ENCODE peak calls at places on chromosomes 12 and 14, in ten cellular contexts. M is transverse colon, V is bronchial epithelial cell, K is fibroblast of lung, I is left ventricle myocardium inferior, G is neural progenitor cell, R is psoas muscle, H is BJ, F is upper lobe of left lung, N is astrocyte. B is an unnamed sample.

GRCh38 chr12:14678547-14678946 is 17.9 kb downstream of the GUCY2C start:
- DNase-seq in G (no peak), H (no peak), N (no peak), M (no peak), V (no peak), I (no peak), F (no peak), K (no peak), R (no peak), B (no peak)

GRCh38 chr12:54958048-54958658 is 26.4 kb downstream of the TESPA1 start:
- DNase-seq in F (no peak), M (peak; percentile 29), H (peak; percentile 9), G (peak; percentile 74), V (peak; percentile 75), I (no peak), K (peak; percentile 49), R (no peak), N (peak; percentile 38), B (no peak)

GRCh38 chr12:104168596-104168995 is 30.6 kb upstream of the NFYB start:
- DNase-seq in R (no peak), V (no peak), I (no peak), N (no peak), H (no peak), G (no peak), M (no peak), F (no peak), K (no peak), B (no peak)

GRCh38 chr12:24741216-24741615 is 207.7 kb downstream of the BCAT1 start:
- DNase-seq in H (no peak), G (no peak), M (no peak), V (no peak), K (no peak), R (no peak), I (no peak), F (no peak), N (no peak), B (no peak)

GRCh38 chr12:86551146-86551571 is 295.0 kb upstream of the MGAT4C start:
- DNase-seq in R (peak; percentile 31), K (no peak), G (no peak), V (no peak), I (peak; percentile 32), H (no peak), M (no peak), F (no peak), N (no peak), B (no peak)

GRCh38 chr14:61174395-61175386 is 106.4 kb downstream of the TMEM30B start:
- DNase-seq in M (no peak), H (no peak), K (peak; percentile 80), V (peak; percentile 67), I (no peak), N (peak; percentile 75), R (no peak), F (no peak), G (no peak), B (no peak)

GRCh38 chr12:111424793-111425251 is 19.1 kb downstream of the SH2B3 start:
- DNase-seq in F (no peak), M (no peak), H (no peak), G (peak; percentile 53), N (no peak), I (no peak), R (no peak), V (no peak), K (no peak), B (no peak)

GRCh38 chr12:46005151-46005797 is 14.9 kb upstream of the SCAF11 start:
- DNase-seq in K (no peak), N (no peak), R (no peak), M (no peak), H (no peak), V (peak; percentile 24), G (no peak), F (no peak), I (no peak), B (no peak)

GRCh38 chr12:31594681-31595080 is 3.7 kb upstream of the DENND5B start:
- DNase-seq in V (no peak), F (no peak), H (no peak), R (no peak), G (no peak), K (peak; percentile 83), M (no peak), N (peak; percentile 81), I (no peak), B (no peak)

GRCh38 chr14:51145246-51145645 is 50.3 kb upstream of the TRIM9 start:
- DNase-seq in V (no peak), G (no peak), H (no peak), M (no peak), R (no peak), F (no peak), N (no peak), I (no peak), K (no peak), B (no peak)

GRCh38 chr12:84756961-84757360 is 155.6 kb downstream of the SLC6A15 start:
- DNase-seq in R (no peak), G (no peak), K (peak; percentile 83), F (no peak), H (peak; percentile 60), M (no peak), N (peak; percentile 75), I (no peak), V (no peak), B (no peak)

GRCh38 chr12:70367268-70368141 is 1.4 kb downstream of the KCNMB4 start:
- DNase-seq in H (no peak), V (no peak), N (peak; percentile 5), R (no peak), M (no peak), F (no peak), I (no peak), G (peak; percentile 13), K (peak; percentile 15), B (no peak)

GRCh38 chr12:54075974-54076373 is 22.3 kb downstream of the HOXC4 start:
- DNase-seq in H (no peak), M (no peak), G (no peak), R (no peak), N (no peak), K (no peak), V (no peak), F (no peak), I (no peak), B (no peak)

GRCh38 chr14:59582161-59582560 is 5.5 kb upstream of the CCDC175 start:
- DNase-seq in N (no peak), K (peak; percentile 8), H (no peak), I (no peak), V (no peak), R (no peak), F (no peak), M (no peak), G (no peak), B (no peak)

GRCh38 chr12:58087428-58088117 is 146.2 kb downstream of the ATP23 start:
- DNase-seq in R (no peak), F (peak; percentile 16), V (no peak), N (no peak), M (no peak), G (peak; percentile 3), H (no peak), I (no peak), K (no peak), B (no peak)

GRCh38 chr12:66403746-66404145 is 101.5 kb downstream of the HELB start:
- DNase-seq in N (no peak), F (no peak), V (peak; percentile 30), M (no peak), K (no peak), R (no peak), H (no peak), G (no peak), I (no peak), B (no peak)

GRCh38 chr12:93812616-93813015 is 135.4 kb downstream of the CRADD start:
- DNase-seq in M (no peak), R (no peak), H (peak; percentile 64), V (no peak), I (no peak), N (no peak), G (no peak), K (no peak), F (no peak), B (no peak)

GRCh38 chr14:94823556-94824341 is 53.8 kb upstream of the GSC start:
- DNase-seq in F (no peak), I (no peak), N (peak; percentile 1), M (no peak), K (peak; percentile 6), H (no peak), R (no peak), V (peak; percentile 6), G (no peak), B (peak; percentile 9)

GRCh38 chr12:109840349-109841073 is 7.3 kb upstream of the TRPV4 start:
- DNase-seq in H (no peak), V (peak; percentile 43), M (peak; percentile 25), G (peak; percentile 48), R (no peak), F (no peak), K (no peak), N (no peak), I (no peak), B (no peak)

GRCh38 chr12:123801573-123802178 is 39.6 kb downstream of the DNAH10 start:
- DNase-seq in R (no peak), M (no peak), F (no peak), K (peak; percentile 15), I (no peak), G (no peak), V (peak; percentile 55), N (peak; percentile 5), H (no peak), B (no peak)
- TF ChIP-seq CTCF in R (peak; percentile 16), M (peak; percentile 32), F (peak; percentile 37), K (peak; percentile 27), I (peak; percentile 31), G (peak; percentile 57), V (peak; percentile 52), N (peak; percentile 52), H (peak; percentile 52), B (peak; percentile 26)

DNA sequence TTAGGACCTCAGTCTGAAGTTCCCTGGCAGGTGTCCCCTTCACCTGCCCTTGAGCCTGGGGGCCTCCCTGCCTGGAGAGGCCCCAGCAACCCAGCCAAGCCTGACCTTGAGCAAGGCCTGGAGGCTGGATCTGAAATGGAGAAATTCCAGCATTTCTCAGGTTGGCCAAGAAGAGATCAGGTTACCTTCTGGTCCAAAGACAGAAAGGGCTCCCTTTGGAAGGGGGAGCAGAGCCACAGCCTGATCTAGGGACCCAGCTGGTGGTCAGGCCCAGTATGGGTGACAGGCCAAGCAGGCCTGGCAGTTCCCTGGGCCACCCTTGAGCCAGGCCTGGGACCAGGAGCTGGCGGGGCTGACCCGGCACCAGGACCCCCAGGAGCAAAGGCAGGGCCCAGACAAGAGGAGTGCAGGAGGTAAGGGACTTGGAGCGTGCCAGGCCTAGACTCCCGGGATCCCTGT is 82.8 kb downstream of the TNFAIP2 start:
- DNase-seq in N (peak; percentile 6), M (no peak), G (no peak), V (no peak), K (no peak), F (no peak), H (no peak), I (no peak), R (peak; percentile 44), B (no peak)
- H3K27me3 ChIP-seq in N (peaks cover 5% of the 10 kb centered on the region), M (peaks cover 51% of the 10 kb centered on the region), G (peaks cover 45% of the 10 kb centered on the region), V (peaks cover 16% of the 10 kb centered on the region), K (no peaks in the 10 kb centered on the region), F (peaks cover 9% of the 10 kb centered on the region), H (no peaks in the 10 kb centered on the region), I (peaks cover 78% of the 10 kb centered on the region), R (peaks cover 1% of the 10 kb centered on the region), B (peaks cover 5% of the 10 kb centered on the region)

GRCh38 chr12:129790331-129790730 is 113.5 kb downstream of the TMEM132D start:
- DNase-seq in R (no peak), G (no peak), M (no peak), K (no peak), F (no peak), V (no peak), N (no peak), H (no peak), I (no peak), B (no peak)
- H3K4me3 ChIP-seq in R (no peak overlapping the region), G (no peak overlapping the region), M (no peak overlapping the region), K (no peak overlapping the region), F (no peak overlapping the region), V (no peak overlapping the region), N (no peak overlapping the region), H (no peak overlapping the region), I (no peak overlapping the region), B (no peak overlapping the region)

GRCh38 chr14:58395815-58396626 is at the start of gene TOMM20L:
- DNase-seq in R (peak; percentile 77), G (peak; percentile 94), K (peak; percentile 59), M (peak; percentile 80), I (peak; percentile 73), V (peak; percentile 52), H (no peak), F (peak; percentile 97), N (peak; percentile 26), B (peak; percentile 14)
- TF ChIP-seq CTCF in R (peak; percentile 85), G (peak; percentile 90), K (peak; percentile 51), M (peak; percentile 89), I (peak; percentile 93), V (peak; percentile 53), H (no peak), F (peak; percentile 95), N (peak; percentile 43), B (no peak)